ENCODE peak calls at places on chromosomes 3 and 15, in eight cellular contexts. R is aorta; A is sciatic nerve; X is activated CD8-positive, alpha-beta memory T cell treated with anti-CD3 and anti-CD28 coated beads for 1 hour; I is tibial artery; P is stimulated activated CD8-positive, alpha-beta memory T cell treated with anti-CD3 and anti-CD28 coated beads, Interleukin-2, amount 100 ng/mL, for 1 hour; N is NCI-H1417; M is tibial nerve. U is an unnamed sample.

GRCh38 chr3:156729460-156730179 is 55.2 kb downstream of the TIPARP start:
- DNase-seq in R (no peak), A (no peak), X (no peak), I (no peak), P (no peak), N (peak; percentile 30), M (no peak), U (no peak)

GRCh38 chr3:120634539-120634938 is 38.4 kb downstream of the NDUFB4 start:
- DNase-seq in R (no peak), A (no peak), X (no peak), I (no peak), P (no peak), N (no peak), M (no peak), U (no peak)

GRCh38 chr3:48566401-48566760 is 2.8 kb upstream of the UCN2 start:
- DNase-seq in R (no peak), A (no peak), X (no peak), I (no peak), P (no peak), N (no peak), M (no peak), U (no peak)

GRCh38 chr3:179929091-179929529 is 107.6 kb downstream of the PEX5L start:
- DNase-seq in R (no peak), A (peak; percentile 76), X (peak; percentile 6), I (no peak), P (no peak), N (peak; percentile 53), M (peak; percentile 41), U (no peak)

GRCh38 chr3:47613723-47614122 is 35.1 kb upstream of the CSPG5 start:
- DNase-seq in R (no peak), A (no peak), X (no peak), I (no peak), P (no peak), N (no peak), M (no peak), U (no peak)

GRCh38 chr3:124635169-124635539 is 95.1 kb upstream of the UMPS start:
- DNase-seq in R (no peak), A (no peak), X (no peak), I (no peak), P (no peak), N (no peak), M (no peak), U (no peak)

GRCh38 chr3:108202080-108202479 is 20.1 kb downstream of the IFT57 start:
- DNase-seq in R (no peak), A (no peak), X (no peak), I (no peak), P (no peak), N (no peak), M (no peak), U (no peak)

GRCh38 chr3:4593014-4593413 is 99.9 kb downstream of the ITPR1 start:
- DNase-seq in R (no peak), A (no peak), X (no peak), I (no peak), P (no peak), N (no peak), M (no peak), U (no peak)

GRCh38 chr15:88894819-88895767 is at the start of gene HAPLN3:
- DNase-seq in R (peak; percentile 88), A (no peak), X (no peak), I (peak; percentile 82), P (no peak), N (no peak), M (no peak), U (peak; percentile 23)

GRCh38 chr3:195544634-195545033 is 1.5 kb upstream of the PPP1R2 start:
- DNase-seq in R (peak; percentile 82), A (no peak), X (no peak), I (peak; percentile 67), P (no peak), N (no peak), M (peak; percentile 11), U (no peak)

GRCh38 chr3:71492969-71493368 is 90.6 kb downstream of the FOXP1 start:
- DNase-seq in R (no peak), A (no peak), X (no peak), I (no peak), P (no peak), N (no peak), M (no peak), U (no peak)

U was measured in stimulated activated naive B cell treated with anti-CD40 and anti-IgM and Interleukin-4, amounts not matched to agents 10 μg/mL and 1 μg/mL and 100 μg/mL, for 72 hours.